ENCODE peak calls at places on chromosomes 5 and 9, in four cellular contexts. D is breast epithelium, J is suprapubic skin, N is heart left ventricle. V is an unnamed sample.

GRCh38 chr5:167633931-167634341 is 657.5 kb upstream of the WWC1 start:
- DNase-seq in J (no peak), D (no peak), N (no peak), V (no peak)

GRCh38 chr9:110669439-110669838 is 848 bp downstream of the MUSK start:
- DNase-seq in N (no peak), D (no peak), J (no peak), V (no peak)

GRCh38 chr9:81724242-81724889 is 35.0 kb upstream of the TLE1 start:
- DNase-seq in N (no peak), J (no peak), D (no peak), V (no peak)

GRCh38 chr9:29230931-29231330 is 1657.7 kb upstream of the C9orf72 start:
- DNase-seq in J (no peak), N (no peak), D (no peak), V (no peak)

GRCh38 chr5:59799668-59800374 is 93.7 kb downstream of the PDE4D start:
- DNase-seq in N (no peak), J (no peak), D (no peak), V (no peak)

GRCh38 chr5:35285435-35285834 is 55.1 kb upstream of the PRLR start:
- DNase-seq in J (no peak), D (no peak), N (no peak), V (no peak)

GRCh38 chr5:146340260-146341081 is 1.8 kb downstream of the POU4F3 start:
- DNase-seq in D (peak), J (no peak), N (no peak), V (no peak)

GRCh38 chr5:173885481-173886010 is 2.6 kb upstream of the CPEB4 start:
- DNase-seq in D (no peak), N (no peak), J (no peak), V (no peak)

GRCh38 chr5:68217476-68217984 is 2.0 kb downstream of the PIK3R1 start:
- DNase-seq in N (no peak), J (no peak), D (no peak), V (no peak)

GRCh38 chr5:318931-319601 is 2.4 kb upstream of the AHRR start:
- DNase-seq in D (no peak), J (peak), N (no peak), V (no peak)

GRCh38 chr5:122401991-122402710 is 90.1 kb downstream of the SNCAIP start:
- DNase-seq in D (no peak), N (no peak), J (no peak), V (no peak)

DNA sequence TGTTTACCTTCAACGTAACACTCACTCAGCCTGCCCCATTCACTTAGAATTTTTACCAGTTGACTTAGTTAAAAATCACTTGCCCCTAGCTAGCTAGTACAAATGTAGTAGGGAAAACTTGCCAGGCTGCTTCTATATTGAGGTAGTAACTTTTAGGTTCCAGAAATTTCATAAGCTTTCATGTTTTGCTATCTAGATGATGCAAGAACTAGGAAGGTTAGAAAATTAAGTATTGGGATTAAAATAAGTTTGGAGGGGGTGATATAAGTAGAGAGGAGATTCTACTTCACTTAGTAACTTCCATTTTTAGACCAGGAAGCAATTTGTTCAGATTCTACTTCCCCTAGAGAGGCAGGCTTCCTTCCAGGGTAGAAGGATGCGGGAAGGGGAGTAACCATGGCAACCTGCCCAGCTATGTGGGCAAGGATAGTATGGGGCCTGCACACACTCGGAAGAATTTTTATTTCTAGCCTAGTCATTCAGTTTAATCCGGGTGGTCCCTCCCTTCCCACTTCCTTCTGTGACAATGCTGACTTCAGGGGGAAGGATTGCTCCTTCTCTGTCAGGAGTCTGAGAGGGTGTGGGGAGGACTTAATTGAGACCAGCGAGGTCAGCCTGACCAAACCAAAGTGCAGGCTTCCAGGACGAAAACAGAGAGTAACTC is 4.2 kb downstream of the DAB2 start:
- DNase-seq in J (peak), N (peak), D (peak), V (no peak)
- H3K27ac ChIP-seq in J (peak), N (peak), D (peak), V (no peak)

DNA sequence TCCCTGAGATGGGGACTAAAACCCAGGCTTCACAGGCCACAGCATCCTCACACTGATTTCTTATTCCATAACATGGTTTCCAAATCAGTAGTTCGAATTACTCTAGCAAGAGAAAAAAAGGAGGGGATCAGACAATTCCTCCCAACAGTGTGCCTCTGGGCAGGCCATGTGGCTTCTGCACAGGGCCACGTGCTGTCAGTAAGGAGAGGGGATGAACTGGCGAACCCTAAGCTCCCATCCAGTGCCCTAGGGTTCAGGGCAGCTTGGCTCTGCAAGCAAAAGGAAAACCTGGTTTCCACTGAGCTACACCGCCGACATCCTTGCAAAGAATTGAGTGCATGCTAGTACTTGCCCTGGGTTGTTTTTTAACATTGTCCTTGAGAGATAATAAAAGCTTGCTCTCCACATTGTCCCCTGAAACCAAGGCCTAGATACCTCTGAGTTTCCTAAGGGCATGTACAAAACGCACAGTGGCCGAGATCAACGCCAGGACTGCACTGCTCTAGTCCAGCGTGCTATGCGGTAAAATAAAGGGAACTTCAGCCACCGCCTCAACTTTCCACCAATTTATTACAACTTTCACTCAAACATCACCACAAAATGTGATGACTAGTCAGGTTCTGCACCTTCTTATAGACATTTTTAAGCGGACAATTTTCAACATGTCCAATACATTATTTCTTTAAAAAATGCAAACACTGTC is 4.5 kb downstream of the CAMSAP1 start:
- DNase-seq in N (no peak), D (no peak), J (no peak), V (no peak)
- H3K27ac ChIP-seq in N (no peak), D (no peak), J (no peak), V (no peak)

DNA sequence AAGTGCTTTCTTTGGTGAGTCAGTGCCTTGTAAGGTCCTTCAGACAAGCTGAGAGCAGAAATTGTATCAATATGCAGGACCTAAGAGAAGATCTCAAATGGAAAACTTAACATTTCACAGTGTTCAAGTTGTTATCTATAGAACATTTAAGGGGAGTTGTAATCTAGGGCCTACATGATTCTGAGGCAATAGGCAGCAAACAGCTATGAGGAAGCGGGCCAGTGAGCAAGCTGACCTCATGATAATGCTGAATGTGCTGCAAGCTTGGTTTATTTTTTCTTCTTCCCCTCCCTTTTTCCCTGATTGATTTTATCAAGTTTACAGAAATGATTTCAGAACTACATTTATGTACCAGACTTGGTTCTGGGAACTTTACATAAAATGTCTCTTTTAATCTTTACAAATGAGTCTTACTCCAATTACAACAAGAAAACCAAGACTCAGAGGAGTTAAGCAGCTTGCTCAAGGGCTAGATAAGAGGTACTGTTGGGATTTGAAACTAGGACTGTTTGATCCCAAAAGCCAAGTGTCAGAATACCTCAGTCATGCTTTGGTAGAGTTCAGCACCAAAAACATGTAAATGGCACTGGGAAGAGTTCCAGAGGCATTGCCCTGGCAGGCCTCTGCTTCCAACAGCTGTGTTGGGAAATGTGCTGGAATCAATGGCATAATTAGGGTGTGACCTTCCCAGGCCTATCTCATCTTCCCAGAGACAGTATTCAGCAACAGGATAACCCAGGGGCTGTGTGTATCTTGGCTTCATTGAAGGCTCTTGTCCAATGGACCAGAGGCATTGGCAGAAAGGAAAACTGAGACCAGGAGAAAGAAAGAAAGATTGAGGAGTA is 130.1 kb downstream of the LRRC70 start:
- DNase-seq in N (no peak), J (no peak), D (no peak), V (no peak)
- H3K27ac ChIP-seq in N (no peak), J (no peak), D (no peak), V (no peak)

DNA sequence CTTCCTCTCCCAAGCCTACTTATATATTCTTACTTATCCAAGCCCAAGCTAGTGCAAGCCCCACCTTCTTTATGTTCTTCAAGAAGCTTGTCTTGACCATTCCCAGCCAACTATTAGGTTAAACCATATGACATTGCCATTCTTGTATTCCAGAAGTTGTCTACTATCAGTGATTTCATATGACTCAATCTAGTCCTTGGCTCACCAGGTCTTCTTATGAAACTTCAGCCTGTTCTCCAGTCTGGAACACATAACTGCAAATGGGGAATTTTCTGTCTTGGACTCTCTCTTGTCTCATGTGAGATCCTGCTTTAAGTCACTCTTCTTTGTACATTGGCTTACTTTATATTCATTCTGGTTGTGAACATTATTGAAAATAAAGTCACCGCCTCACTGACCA is 130.7 kb downstream of the TTLL11 start:
- DNase-seq in D (no peak), J (no peak), N (no peak), V (no peak)
- H3K27ac ChIP-seq in D (no peak), J (no peak), N (no peak), V (no peak)

GRCh38 chr9:88218721-88219120 is 80.4 kb upstream of the SPATA31C2 start:
- DNase-seq in D (no peak), N (no peak), J (no peak), V (no peak)

GRCh38 chr9:88219601-88220000 is 81.3 kb upstream of the SPATA31C2 start:
- DNase-seq in D (no peak), J (no peak), N (no peak), V (no peak)

GRCh38 chr9:88224938-88225337 is 86.7 kb upstream of the SPATA31C2 start:
- DNase-seq in J (no peak), D (no peak), N (no peak), V (no peak)

GRCh38 chr9:88221110-88221509 is 82.8 kb upstream of the SPATA31C2 start:
- DNase-seq in J (no peak), N (no peak), D (no peak), V (no peak)

GRCh38 chr9:88220652-88221051 is 82.4 kb upstream of the SPATA31C2 start:
- DNase-seq in D (no peak), N (no peak), J (no peak), V (no peak)
- H3K27ac ChIP-seq in D (no peak), N (no peak), J (no peak), V (no peak)

GRCh38 chr9:120713257-120714087 is 798 bp downstream of the MEGF9 start:
- DNase-seq in D (no peak), J (peak), N (peak), V (no peak)

GRCh38 chr9:120711354-120711753 is 2.9 kb downstream of the MEGF9 start:
- DNase-seq in N (no peak), J (no peak), D (no peak), V (no peak)

GRCh38 chr9:120712539-120713031 is 1.7 kb downstream of the MEGF9 start:
- DNase-seq in N (no peak), J (no peak), D (no peak), V (no peak)

GRCh38 chr9:120710110-120710981 is 3.9 kb downstream of the MEGF9 start:
- DNase-seq in D (no peak), J (no peak), N (no peak), V (no peak)

DNA sequence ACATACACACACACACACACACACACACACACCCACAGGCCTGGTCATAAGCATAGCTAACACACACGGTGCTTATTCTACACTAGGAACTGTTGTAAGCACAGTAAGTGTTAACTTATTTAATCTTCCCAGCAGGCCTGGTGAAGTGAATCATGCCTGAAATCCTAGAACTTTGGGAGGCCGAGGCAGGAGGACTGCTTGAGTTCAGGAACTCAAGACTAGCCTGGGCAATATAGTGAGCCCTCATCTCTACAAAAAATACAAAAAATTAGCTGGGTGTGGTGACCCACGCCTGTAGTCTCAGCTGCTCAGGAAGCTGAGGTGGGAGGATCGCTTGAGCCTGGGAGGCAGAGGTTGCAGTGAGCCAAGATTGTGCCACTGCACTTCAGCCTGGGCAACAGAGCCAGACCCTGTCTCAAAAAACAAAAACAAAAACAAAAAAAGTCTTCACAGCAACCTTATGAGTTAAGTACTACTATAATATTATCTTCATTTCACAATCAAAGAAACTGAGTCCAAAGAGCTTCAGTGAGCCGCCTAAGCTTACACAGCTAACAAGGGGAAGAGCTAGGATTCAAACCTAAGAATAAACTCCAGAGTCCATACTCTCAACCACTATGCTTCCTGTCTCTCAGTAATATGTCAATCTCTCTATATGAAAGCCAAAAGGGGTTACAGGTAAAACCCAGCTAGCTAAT is 2.3 kb downstream of the MEGF9 start:
- DNase-seq in J (no peak), N (no peak), D (no peak), V (no peak)
- H3K27ac ChIP-seq in J (peak), N (peak), D (peak), V (peak)

GRCh38 chr5:141695627-141696180 is 13.7 kb upstream of the ARAP3 start:
- DNase-seq in D (peak), J (no peak), N (no peak), V (peak)
- H3K27ac ChIP-seq in D (peak), J (no peak), N (peak), V (no peak)